ENCODE peak calls at places on chromosome 20, in four cellular contexts. One of them, this sample, is unnamed.

GRCh38 chr20:48731581-48731980 is 96.2 kb downstream of the PREX1 start:
- DNase-seq in HepG2: no peak
- DNase-seq in GM12878: no peak
- DNase-seq in H1: no peak
- DNase-seq in this sample: no peak

GRCh38 chr20:56975838-56976237 is 290.6 kb downstream of the BMP7 start:
- DNase-seq in HepG2: no peak
- DNase-seq in GM12878: no peak
- DNase-seq in H1: no peak
- DNase-seq in this sample: no peak

GRCh38 chr20:63329331-63330083 is 31.6 kb downstream of the CHRNA4 start:
- DNase-seq in HepG2: no peak
- DNase-seq in GM12878: no peak
- DNase-seq in H1: no peak
- DNase-seq in this sample: no peak

GRCh38 chr20:46367234-46367633 is 39.2 kb downstream of the ELMO2 start:
- DNase-seq in HepG2: no peak
- DNase-seq in GM12878: no peak
- DNase-seq in H1: no peak
- DNase-seq in this sample: no peak

GRCh38 chr20:44034451-44034850 is 119.8 kb downstream of the TOX2 start:
- DNase-seq in HepG2: no peak
- DNase-seq in GM12878: no peak
- DNase-seq in H1: no peak
- DNase-seq in this sample: no peak

GRCh38 chr20:53244711-53245110 is 272.6 kb downstream of the TSHZ2 start:
- DNase-seq in HepG2: no peak
- DNase-seq in GM12878: no peak
- DNase-seq in H1: no peak
- DNase-seq in this sample: no peak

GRCh38 chr20:45629496-45630100 is at the start of gene WFDC10A:
- DNase-seq in HepG2: peak; percentile 38
- DNase-seq in GM12878: no peak
- DNase-seq in H1: peak; percentile 33
- DNase-seq in this sample: peak; percentile 78

GRCh38 chr20:49560186-49560585 is 7.8 kb downstream of the PTGIS start:
- DNase-seq in HepG2: no peak
- DNase-seq in GM12878: no peak
- DNase-seq in H1: no peak
- DNase-seq in this sample: no peak

GRCh38 chr20:30599990-30600389 is 657.5 kb upstream of the DEFB115 start:
- DNase-seq in HepG2: no peak
- DNase-seq in GM12878: no peak
- DNase-seq in H1: no peak
- DNase-seq in this sample: no peak

GRCh38 chr20:34997171-34997570 is 41.5 kb downstream of the MYH7B start:
- DNase-seq in HepG2: no peak
- DNase-seq in GM12878: no peak
- DNase-seq in H1: no peak
- DNase-seq in this sample: no peak

GRCh38 chr20:571754-572331 is 28.3 kb upstream of the CSNK2A1 start:
- DNase-seq in HepG2: no peak
- DNase-seq in GM12878: no peak
- DNase-seq in H1: no peak
- DNase-seq in this sample: no peak

GRCh38 chr20:48823960-48824497 is 3.8 kb downstream of the PREX1 start:
- DNase-seq in HepG2: no peak
- DNase-seq in GM12878: peak; percentile 76
- DNase-seq in H1: no peak
- DNase-seq in this sample: no peak

GRCh38 chr20:1215386-1216170 is 10.3 kb upstream of the RAD21L1 start:
- DNase-seq in HepG2: no peak
- DNase-seq in GM12878: no peak
- DNase-seq in H1: no peak
- DNase-seq in this sample: no peak

GRCh38 chr20:57831326-57831991 is 121.6 kb upstream of the PMEPA1 start:
- DNase-seq in HepG2: no peak
- DNase-seq in GM12878: no peak
- DNase-seq in H1: no peak
- DNase-seq in this sample: no peak

GRCh38 chr20:52484438-52484837 is 292.9 kb upstream of the ZFP64 start:
- DNase-seq in HepG2: no peak
- DNase-seq in GM12878: no peak
- DNase-seq in H1: no peak
- DNase-seq in this sample: no peak

GRCh38 chr20:35133735-35134134 is 13.4 kb downstream of the EDEM2 start:
- DNase-seq in HepG2: no peak
- DNase-seq in GM12878: no peak
- DNase-seq in H1: no peak
- DNase-seq in this sample: no peak

GRCh38 chr20:6074145-6074561 is 20.3 kb upstream of the LRRN4 start:
- DNase-seq in HepG2: peak; percentile 88
- DNase-seq in GM12878: no peak
- DNase-seq in H1: no peak
- DNase-seq in this sample: no peak

GRCh38 chr20:49482621-49483017 is at the start of gene KCNB1:
- DNase-seq in HepG2: peak; percentile 59
- DNase-seq in GM12878: no peak
- DNase-seq in H1: peak; percentile 72
- DNase-seq in this sample: peak; percentile 81

GRCh38 chr20:49552007-49552406 is 15.9 kb downstream of the PTGIS start:
- DNase-seq in HepG2: no peak
- DNase-seq in GM12878: no peak
- DNase-seq in H1: no peak
- DNase-seq in this sample: no peak

GRCh38 chr20:37913563-37914366 is 10.8 kb downstream of the VSTM2L start:
- DNase-seq in HepG2: no peak
- DNase-seq in GM12878: no peak
- DNase-seq in H1: no peak
- DNase-seq in this sample: no peak
- H3K27me3 ChIP-seq in HepG2: peaks cover 19% of the 10 kb centered on the region
- H3K27me3 ChIP-seq in GM12878: no peaks in the 10 kb centered on the region
- H3K27me3 ChIP-seq in H1: no peaks in the 10 kb centered on the region
- H3K27me3 ChIP-seq in this sample: peaks cover 56% of the 10 kb centered on the region

GRCh38 chr20:62025832-62026563 is 39.7 kb downstream of the TAF4 start:
- DNase-seq in HepG2: peak; percentile 30
- DNase-seq in GM12878: no peak
- DNase-seq in H1: no peak
- DNase-seq in this sample: no peak
- TF ChIP-seq SUZ12 in HepG2: no peak
- TF ChIP-seq SUZ12 in GM12878: no peak
- TF ChIP-seq SUZ12 in H1: no peak
- TF ChIP-seq SUZ12 in this sample: no peak

GRCh38 chr20:51023617-51024155 is 779 bp upstream of the KCNG1 start:
- DNase-seq in HepG2: no peak
- DNase-seq in GM12878: no peak
- DNase-seq in H1: no peak
- DNase-seq in this sample: no peak
- H3K27me3 ChIP-seq in HepG2: peaks cover 26% of the 10 kb centered on the region
- H3K27me3 ChIP-seq in GM12878: peaks cover 22% of the 10 kb centered on the region
- H3K27me3 ChIP-seq in H1: peaks cover 11% of the 10 kb centered on the region
- H3K27me3 ChIP-seq in this sample: peaks cover 25% of the 10 kb centered on the region

GRCh38 chr20:25227317-25227831 is 20.5 kb upstream of the PYGB start:
- DNase-seq in HepG2: peak; percentile 94
- DNase-seq in GM12878: no peak
- DNase-seq in H1: no peak
- DNase-seq in this sample: no peak

GRCh38 chr20:25225642-25226432 is 22.0 kb upstream of the PYGB start:
- DNase-seq in HepG2: no peak
- DNase-seq in GM12878: no peak
- DNase-seq in H1: no peak
- DNase-seq in this sample: no peak

GRCh38 chr20:25223765-25224720 is 23.8 kb upstream of the PYGB start:
- DNase-seq in HepG2: no peak
- DNase-seq in GM12878: no peak
- DNase-seq in H1: no peak
- DNase-seq in this sample: no peak

GRCh38 chr20:25224941-25225340 is 22.9 kb upstream of the PYGB start:
- DNase-seq in HepG2: no peak
- DNase-seq in GM12878: no peak
- DNase-seq in H1: no peak
- DNase-seq in this sample: no peak

GRCh38 chr20:25226433-25227316 is 21.2 kb upstream of the PYGB start:
- DNase-seq in HepG2: no peak
- DNase-seq in GM12878: no peak
- DNase-seq in H1: no peak
- DNase-seq in this sample: no peak
- TF ChIP-seq SUZ12 in HepG2: no peak
- TF ChIP-seq SUZ12 in GM12878: no peak
- TF ChIP-seq SUZ12 in H1: no peak
- TF ChIP-seq SUZ12 in this sample: no peak